ENCODE peak calls at places on chromosome 15, in four cellular contexts. One of them, this sample, is unnamed.

GRCh38 chr15:50064674-50065073 is 54.4 kb downstream of the ATP8B4 start:
- DNase-seq in upper lobe of right lung: no peak
- DNase-seq in HCT116: no peak
- DNase-seq in GM23338: no peak
- DNase-seq in this sample: no peak

GRCh38 chr15:27623560-27624305 is 475.4 kb downstream of the OCA2 start:
- DNase-seq in upper lobe of right lung: no peak
- DNase-seq in HCT116: no peak
- DNase-seq in GM23338: no peak
- DNase-seq in this sample: no peak

GRCh38 chr15:58486062-58486461 is 54.3 kb downstream of the LIPC start:
- DNase-seq in upper lobe of right lung: no peak
- DNase-seq in GM23338: no peak
- DNase-seq in HCT116: no peak
- DNase-seq in this sample: no peak

GRCh38 chr15:83753872-83754493 is 100.1 kb downstream of the ADAMTSL3 start:
- DNase-seq in upper lobe of right lung: no peak
- DNase-seq in GM23338: no peak
- DNase-seq in HCT116: no peak
- DNase-seq in this sample: no peak

GRCh38 chr15:88131937-88132336 is 124.6 kb downstream of the NTRK3 start:
- DNase-seq in upper lobe of right lung: no peak
- DNase-seq in GM23338: no peak
- DNase-seq in HCT116: no peak
- DNase-seq in this sample: no peak

GRCh38 chr15:91522609-91523332 is 330.7 kb upstream of the SLCO3A1 start:
- DNase-seq in upper lobe of right lung: no peak
- DNase-seq in GM23338: peak; percentile 20
- DNase-seq in HCT116: no peak
- DNase-seq in this sample: no peak

GRCh38 chr15:38874464-38874863 is 309.9 kb upstream of the RASGRP1 start:
- DNase-seq in GM23338: no peak
- DNase-seq in HCT116: no peak
- DNase-seq in upper lobe of right lung: peak; percentile 75
- DNase-seq in this sample: no peak

GRCh38 chr15:40248006-40248783 is 9.3 kb downstream of the PAK6 start:
- DNase-seq in GM23338: no peak
- DNase-seq in HCT116: no peak
- DNase-seq in upper lobe of right lung: peak; percentile 50
- DNase-seq in this sample: peak; percentile 52

GRCh38 chr15:72852268-72852667 is 68.7 kb upstream of the ADPGK start:
- DNase-seq in HCT116: no peak
- DNase-seq in GM23338: no peak
- DNase-seq in upper lobe of right lung: no peak
- DNase-seq in this sample: no peak

GRCh38 chr15:48555244-48555804 is 90.2 kb downstream of the FBN1 start:
- DNase-seq in GM23338: no peak
- DNase-seq in upper lobe of right lung: no peak
- DNase-seq in HCT116: no peak
- DNase-seq in this sample: no peak

GRCh38 chr15:58344164-58345070 is 87.4 kb upstream of the LIPC start:
- DNase-seq in HCT116: no peak
- DNase-seq in GM23338: no peak
- DNase-seq in upper lobe of right lung: no peak
- DNase-seq in this sample: no peak

GRCh38 chr15:82043130-82043673 is 2.6 kb downstream of the MEX3B start:
- DNase-seq in HCT116: no peak
- DNase-seq in upper lobe of right lung: no peak
- DNase-seq in GM23338: peak; percentile 74
- DNase-seq in this sample: peak; percentile 78

DNA sequence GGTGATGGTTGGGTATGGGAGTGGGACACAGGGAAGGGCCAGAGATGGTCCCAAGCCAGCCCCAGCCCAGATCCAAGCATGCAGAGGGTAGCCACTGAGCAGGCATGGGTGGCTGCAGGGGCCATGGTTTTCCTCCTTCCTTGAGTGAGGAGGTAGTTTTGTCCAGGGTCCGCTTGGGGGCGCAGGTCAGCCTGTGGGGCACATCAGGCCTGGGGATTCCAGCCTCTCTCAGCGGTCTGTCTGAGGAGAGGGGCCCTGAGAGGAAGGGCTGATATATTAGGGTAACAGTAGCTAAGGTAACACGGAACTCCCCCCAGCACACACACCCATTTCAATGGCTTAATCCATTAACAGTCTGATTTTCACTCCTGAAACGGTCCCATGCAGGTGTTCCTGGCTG is 22.7 kb upstream of the LCTL start:
- DNase-seq in HCT116: no peak
- DNase-seq in GM23338: peak; percentile 85
- DNase-seq in upper lobe of right lung: no peak
- DNase-seq in this sample: peak; percentile 81
- H3K4me3 ChIP-seq in HCT116: peak overlapping the region; percentile 30
- H3K4me3 ChIP-seq in GM23338: peak overlapping the region; percentile 36
- H3K4me3 ChIP-seq in upper lobe of right lung: no peak overlapping the region
- H3K4me3 ChIP-seq in this sample: no peak overlapping the region

GRCh38 chr15:41817781-41818180 is 10.1 kb upstream of the JMJD7 start:
- DNase-seq in HCT116: no peak
- DNase-seq in GM23338: no peak
- DNase-seq in upper lobe of right lung: no peak
- DNase-seq in this sample: no peak
- H3K36me3 ChIP-seq in HCT116: peaks cover 7% of the 10 kb centered on the region
- H3K36me3 ChIP-seq in GM23338: no peaks in the 10 kb centered on the region
- H3K36me3 ChIP-seq in upper lobe of right lung: peaks cover 75% of the 10 kb centered on the region
- H3K36me3 ChIP-seq in this sample: peaks cover 1% of the 10 kb centered on the region

DNA sequence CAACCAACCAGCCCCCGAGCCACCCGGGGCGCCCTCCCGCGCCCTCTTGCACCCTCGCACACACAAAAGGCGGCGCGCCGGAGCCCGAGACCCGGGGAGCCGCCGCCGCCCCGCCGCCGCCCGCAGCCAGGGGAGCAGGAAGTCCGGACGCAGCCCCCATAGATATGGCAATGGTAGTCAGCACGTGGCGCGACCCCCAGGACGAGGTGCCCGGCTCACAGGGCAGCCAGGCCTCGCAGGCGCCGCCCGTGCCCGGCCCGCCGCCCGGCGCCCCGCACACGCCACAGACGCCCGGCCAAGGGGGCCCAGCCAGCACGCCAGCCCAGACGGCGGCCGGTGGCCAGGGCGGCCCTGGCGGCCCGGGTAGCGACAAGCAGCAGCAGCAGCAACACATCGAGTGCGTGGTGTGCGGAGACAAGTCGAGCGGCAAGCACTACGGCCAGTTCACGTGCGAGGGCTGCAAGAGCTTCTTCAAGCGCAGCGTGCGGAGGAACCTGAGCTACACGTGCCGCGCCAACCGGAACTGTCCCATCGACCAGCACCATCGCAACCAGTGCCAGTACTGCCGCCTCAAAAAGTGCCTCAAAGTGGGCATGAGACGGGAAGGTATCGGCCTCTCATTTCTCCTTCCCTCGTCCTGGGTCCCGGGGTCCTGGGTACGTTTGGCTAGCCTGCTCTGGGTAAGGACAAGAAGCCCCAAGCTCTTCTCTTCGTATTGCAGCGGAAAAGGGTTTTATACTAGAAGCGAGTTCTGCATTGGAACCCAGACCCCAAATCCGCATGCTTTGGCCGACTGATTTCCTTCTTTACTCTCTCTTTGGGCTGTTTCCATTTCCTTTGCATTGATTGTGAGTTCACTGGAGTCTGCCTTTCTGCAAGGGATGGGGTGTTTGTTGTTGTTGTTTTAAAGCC is 1.7 kb downstream of the NR2F2 start:
- DNase-seq in GM23338: peak; percentile 82
- DNase-seq in HCT116: no peak
- DNase-seq in upper lobe of right lung: peak; percentile 80
- DNase-seq in this sample: peak; percentile 70
- H3K27me3 ChIP-seq in GM23338: peaks cover 95% of the 10 kb centered on the region
- H3K27me3 ChIP-seq in HCT116: no peaks in the 10 kb centered on the region
- H3K27me3 ChIP-seq in upper lobe of right lung: peaks cover 14% of the 10 kb centered on the region
- H3K27me3 ChIP-seq in this sample: peaks cover 93% of the 10 kb centered on the region

GRCh38 chr15:90413411-90414379 is 25.7 kb downstream of the IQGAP1 start:
- DNase-seq in upper lobe of right lung: no peak
- DNase-seq in GM23338: no peak
- DNase-seq in HCT116: no peak
- DNase-seq in this sample: no peak
- H3K4me3 ChIP-seq in upper lobe of right lung: peak overlapping the region; percentile 1
- H3K4me3 ChIP-seq in GM23338: peak overlapping the region; percentile 32
- H3K4me3 ChIP-seq in HCT116: peak overlapping the region; percentile 3
- H3K4me3 ChIP-seq in this sample: no peak overlapping the region

GRCh38 chr15:31609243-31609642 is 282.6 kb downstream of the KLF13 start:
- DNase-seq in upper lobe of right lung: no peak
- DNase-seq in GM23338: no peak
- DNase-seq in HCT116: no peak
- DNase-seq in this sample: no peak
- H3K36me3 ChIP-seq in upper lobe of right lung: no peaks in the 10 kb centered on the region
- H3K36me3 ChIP-seq in GM23338: no peaks in the 10 kb centered on the region
- H3K36me3 ChIP-seq in HCT116: no peaks in the 10 kb centered on the region
- H3K36me3 ChIP-seq in this sample: no peaks in the 10 kb centered on the region

GRCh38 chr15:61226313-61227250 is 2.5 kb downstream of the RORA start:
- DNase-seq in upper lobe of right lung: no peak
- DNase-seq in GM23338: peak; percentile 35
- DNase-seq in HCT116: no peak
- DNase-seq in this sample: peak; percentile 44

GRCh38 chr15:61232266-61232665 is 3.2 kb upstream of the RORA start:
- DNase-seq in HCT116: no peak
- DNase-seq in GM23338: no peak
- DNase-seq in upper lobe of right lung: no peak
- DNase-seq in this sample: no peak

GRCh38 chr15:61228025-61228901 is 839 bp downstream of the RORA start:
- DNase-seq in HCT116: no peak
- DNase-seq in upper lobe of right lung: no peak
- DNase-seq in GM23338: peak; percentile 51
- DNase-seq in this sample: peak; percentile 64

GRCh38 chr15:61222010-61222409 is 7.1 kb downstream of the RORA start:
- DNase-seq in GM23338: no peak
- DNase-seq in HCT116: no peak
- DNase-seq in upper lobe of right lung: no peak
- DNase-seq in this sample: no peak

DNA sequence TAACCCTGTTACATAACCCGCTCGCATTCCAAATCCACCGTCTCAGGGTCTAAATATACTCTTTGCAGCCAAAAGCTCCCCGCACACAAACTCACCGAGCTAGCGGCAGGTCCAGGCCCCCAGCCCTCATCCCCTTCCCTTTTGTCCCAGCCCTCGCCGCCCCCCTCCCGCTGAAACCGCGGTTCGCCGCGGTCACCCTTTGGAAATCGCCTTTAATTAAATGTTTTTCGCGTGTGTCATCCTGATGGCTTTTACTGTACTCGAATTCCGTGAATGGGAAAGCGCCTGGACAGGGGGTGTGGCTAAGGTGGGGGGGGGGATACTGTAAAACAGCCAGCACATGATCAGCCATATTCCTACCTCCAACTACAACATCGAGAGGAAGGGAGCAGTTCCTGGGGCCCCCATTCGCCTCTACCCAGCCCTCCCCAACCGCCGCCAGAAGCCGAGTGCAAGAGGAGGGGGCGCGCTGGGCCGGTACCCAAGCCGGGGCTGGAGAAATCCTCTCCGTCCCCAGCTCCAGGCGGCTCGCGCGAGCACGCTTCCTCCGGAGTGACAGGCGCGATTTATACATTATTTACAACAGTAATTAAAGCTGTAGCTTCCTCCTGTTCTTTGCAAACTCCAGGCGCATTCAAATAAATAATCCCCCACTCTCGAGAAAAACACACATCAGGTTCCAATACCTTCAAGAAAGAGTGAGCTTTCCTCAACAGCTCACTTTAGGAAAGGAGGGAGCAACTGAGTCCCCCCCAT is 1.7 kb downstream of the RORA start:
- DNase-seq in upper lobe of right lung: no peak
- DNase-seq in GM23338: peak; percentile 60
- DNase-seq in HCT116: no peak
- DNase-seq in this sample: peak; percentile 75
- H3K27me3 ChIP-seq in upper lobe of right lung: peaks cover 10% of the 10 kb centered on the region
- H3K27me3 ChIP-seq in GM23338: peaks cover 24% of the 10 kb centered on the region
- H3K27me3 ChIP-seq in HCT116: no peaks in the 10 kb centered on the region
- H3K27me3 ChIP-seq in this sample: peaks cover 5% of the 10 kb centered on the region

GRCh38 chr15:64634020-64634419 is 141.4 kb downstream of the RBPMS2 start:
- DNase-seq in HCT116: no peak
- DNase-seq in GM23338: peak; percentile 25
- DNase-seq in upper lobe of right lung: no peak
- DNase-seq in this sample: no peak
- H3K4me3 ChIP-seq in HCT116: no peak overlapping the region
- H3K4me3 ChIP-seq in GM23338: peak overlapping the region; percentile 28
- H3K4me3 ChIP-seq in upper lobe of right lung: no peak overlapping the region
- H3K4me3 ChIP-seq in this sample: no peak overlapping the region

GRCh38 chr15:85684174-85684710 is 110.5 kb downstream of the KLHL25 start:
- DNase-seq in HCT116: no peak
- DNase-seq in GM23338: no peak
- DNase-seq in upper lobe of right lung: no peak
- DNase-seq in this sample: no peak
- H3K36me3 ChIP-seq in HCT116: peaks cover 5% of the 10 kb centered on the region
- H3K36me3 ChIP-seq in GM23338: peaks cover 7% of the 10 kb centered on the region
- H3K36me3 ChIP-seq in upper lobe of right lung: peaks cover 93% of the 10 kb centered on the region
- H3K36me3 ChIP-seq in this sample: peaks cover 1% of the 10 kb centered on the region

This sample was measured in H7.